ENCODE peak calls at places on chromosomes 4 and X, in six cellular contexts. C is GM12878, Z is K562, X is GM12891, N is HepG2, K is H1. Y is an unnamed sample.
A peak's percentile ranks its signal among the peaks of the same experiment; 100 is the strongest.

GRCh38 chr4:15936495-15936894 is 2.0 kb downstream of the FGFBP1 start:
- DNase-seq in Z (no peak), C (no peak), X (no peak), K (no peak), N (no peak), Y (no peak)

GRCh38 chr4:180557348-180557747 is 1685.9 kb upstream of the TENM3 start:
- DNase-seq in X (no peak), K (no peak), C (no peak), Z (no peak), N (no peak), Y (no peak)

GRCh38 chr4:168440442-168441264 is 39.6 kb downstream of the DDX60L start:
- DNase-seq in Z (no peak), N (no peak), K (no peak), X (no peak), C (peak; percentile 21), Y (no peak)

GRCh38 chr4:76923619-76924357 is 25.8 kb upstream of the SEPTIN11 start:
- DNase-seq in Z (no peak), N (no peak), K (no peak), X (no peak), C (no peak), Y (no peak)

GRCh38 chr4:170047774-170048354 is 21.7 kb upstream of the MFAP3L start:
- DNase-seq in X (no peak), Z (peak; percentile 23), C (no peak), K (no peak), N (peak; percentile 53), Y (no peak)

GRCh38 chrX:120839506-120839905 is 36.2 kb downstream of the CT47B1 start:
- DNase-seq in N (no peak), X (no peak), K (no peak), C (no peak), Z (no peak), Y (no peak)

GRCh38 chr4:34158883-34159282 is 2085.4 kb downstream of the ARAP2 start:
- DNase-seq in C (no peak), K (no peak), X (no peak), Z (no peak), N (no peak), Y (no peak)

GRCh38 chr4:21041708-21042107 is 341.4 kb downstream of the PACRGL start:
- DNase-seq in X (no peak), C (no peak), Z (no peak), N (no peak), K (no peak), Y (no peak)

GRCh38 chr4:20603671-20604313 is 96.5 kb upstream of the PACRGL start:
- DNase-seq in X (no peak), C (no peak), K (no peak), Z (no peak), N (no peak), Y (no peak)

GRCh38 chr4:105622269-105622668 is 69.8 kb downstream of the ARHGEF38 start:
- DNase-seq in K (no peak), X (no peak), N (no peak), C (no peak), Z (no peak), Y (no peak)

GRCh38 chr4:151260526-151260925 is 16.4 kb upstream of the PRSS48 start:
- DNase-seq in N (no peak), K (no peak), Z (no peak), X (no peak), C (no peak), Y (no peak)

GRCh38 chr4:85725727-85726170 is 250.8 kb downstream of the ARHGAP24 start:
- DNase-seq in Z (peak; percentile 10), N (no peak), K (no peak), X (no peak), C (peak; percentile 60), Y (no peak)

GRCh38 chr4:2177443-2178093 is 64.4 kb downstream of the HAUS3 start:
- DNase-seq in X (no peak), C (no peak), N (peak; percentile 8), K (no peak), Z (no peak), Y (no peak)

GRCh38 chrX:134669378-134670098 is 11.3 kb upstream of the PLAC1 start:
- DNase-seq in C (no peak), Z (no peak), X (no peak), N (no peak), K (no peak), Y (no peak)

GRCh38 chrX:22397566-22397965 is 124.9 kb downstream of the CBLL2 start:
- DNase-seq in N (no peak), X (no peak), C (no peak), Z (no peak), K (no peak), Y (no peak)

GRCh38 chrX:21978346-21978745 is 37.8 kb downstream of the SMS start:
- DNase-seq in N (peak; percentile 50), K (no peak), Z (no peak), C (no peak), X (no peak), Y (no peak)

GRCh38 chr4:84379881-84380618 is 119.0 kb downstream of the NKX6-1 start:
- DNase-seq in X (no peak), Z (no peak), K (no peak), N (no peak), C (no peak), Y (no peak)

GRCh38 chrX:46582964-46583363 is 9.4 kb downstream of the CHST7 start:
- DNase-seq in X (no peak), N (no peak), C (no peak), K (no peak), Z (no peak), Y (no peak)

GRCh38 chrX:145609951-145610511 is 207.6 kb upstream of the SLITRK2 start:
- DNase-seq in X (no peak), N (no peak), C (no peak), Z (no peak), K (no peak), Y (no peak)

GRCh38 chr4:159242427-159242826 is 139.5 kb downstream of the RAPGEF2 start:
- DNase-seq in N (no peak), Z (no peak), C (no peak), K (no peak), X (no peak), Y (no peak)

GRCh38 chrX:134244043-134244442 is 7.1 kb downstream of the CCDC160 start:
- DNase-seq in N (no peak), K (no peak), C (no peak), Z (no peak), X (no peak), Y (no peak)

GRCh38 chr4:87530868-87531267 is 1.7 kb upstream of the SPARCL1 start:
- DNase-seq in N (no peak), C (no peak), K (no peak), Z (no peak), X (no peak), Y (no peak)
- TF ChIP-seq POLR2AphosphoS5 in N (no peak), C (no peak), K (no peak), Z (no peak), X (no peak), Y (no peak)

DNA sequence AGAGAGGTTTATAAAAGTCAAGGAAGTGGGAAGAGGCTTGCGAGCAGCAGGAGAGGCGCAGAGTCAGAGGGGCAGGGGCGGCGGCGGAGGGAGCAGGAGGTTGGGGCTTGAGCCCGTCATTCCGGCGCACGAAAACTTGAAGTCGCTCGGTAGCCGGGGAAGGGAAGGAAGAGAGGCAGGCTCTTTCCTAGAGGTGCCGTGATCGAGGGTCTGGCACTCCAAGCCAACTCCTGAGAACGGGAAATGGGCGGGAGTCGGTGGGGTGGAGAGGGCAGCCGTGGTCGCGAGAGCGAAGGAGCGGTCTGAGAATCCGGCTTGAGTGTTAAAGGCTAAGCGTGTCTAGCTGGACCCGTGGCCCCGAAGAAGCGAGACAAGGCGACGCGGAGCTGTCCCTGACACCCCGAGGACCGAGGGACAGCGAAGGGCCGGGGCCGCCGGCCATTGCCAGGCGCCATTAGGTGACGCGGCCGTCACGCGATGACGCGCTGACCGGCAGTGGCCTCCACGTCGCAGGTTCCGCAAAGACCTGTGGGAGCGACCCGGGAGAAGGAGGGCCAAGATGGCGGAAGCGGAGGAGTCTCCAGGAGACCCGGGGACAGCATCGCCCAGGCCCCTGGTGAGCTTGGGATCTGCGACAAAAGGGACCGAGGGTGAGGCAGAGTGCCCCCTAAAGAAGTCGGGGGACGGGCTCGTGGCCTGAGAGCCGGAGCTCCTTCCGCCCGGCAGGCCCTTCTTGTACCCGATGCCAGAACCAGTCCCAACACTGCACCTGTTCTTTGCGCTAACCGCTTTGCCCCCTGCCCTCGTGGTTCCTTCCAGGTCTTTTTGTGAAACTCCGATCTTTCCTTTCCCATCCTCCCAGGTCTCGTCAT is at the start of gene YIPF6:
- DNase-seq in C (no peak), X (peak; percentile 39), N (peak; percentile 55), K (peak; percentile 9), Z (peak; percentile 74), Y (peak; percentile 50)
- TF ChIP-seq POLR2A in C (peak; percentile 97), X (peak; percentile 93), N (peak; percentile 93), K (peak; percentile 84), Z (peak; percentile 97), Y (peak; percentile 96)

DNA sequence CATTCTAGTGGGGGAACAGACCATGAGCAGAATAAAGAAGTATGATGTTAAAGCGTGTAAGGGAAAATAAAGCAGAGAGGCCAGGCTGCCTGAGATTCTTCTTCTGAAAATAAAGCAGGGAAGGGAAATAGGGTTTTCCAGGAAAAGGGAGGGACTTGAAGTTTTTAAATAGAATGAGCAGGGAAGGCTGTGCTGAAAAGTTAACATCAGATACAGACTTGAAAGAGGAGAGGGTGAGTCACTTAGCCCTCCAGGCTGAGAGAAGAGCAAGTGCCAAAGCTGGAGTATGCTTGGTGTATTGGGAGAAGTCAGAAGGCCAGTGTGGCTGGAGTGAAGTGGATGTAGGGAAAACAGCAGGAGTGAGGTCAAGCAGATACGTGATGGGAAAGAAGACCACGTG is 10.0 kb upstream of the PLK4 start:
- DNase-seq in Z (no peak), K (no peak), N (no peak), C (no peak), X (no peak), Y (no peak)
- TF ChIP-seq TAF1 in Z (no peak), K (no peak), N (no peak), C (no peak), X (no peak), Y (no peak)

GRCh38 chrX:18534949-18535348 is 109.5 kb downstream of the CDKL5 start:
- DNase-seq in Z (no peak), X (no peak), K (no peak), N (no peak), C (no peak), Y (no peak)

GRCh38 chrX:18542131-18542530 is 116.7 kb downstream of the CDKL5 start:
- DNase-seq in C (no peak), N (no peak), X (no peak), K (no peak), Z (no peak), Y (no peak)

GRCh38 chrX:18542897-18543296 is 117.5 kb downstream of the CDKL5 start:
- DNase-seq in K (no peak), X (no peak), C (no peak), N (no peak), Z (no peak), Y (no peak)

GRCh38 chrX:18537524-18537923 is 112.1 kb downstream of the CDKL5 start:
- DNase-seq in X (no peak), C (peak; percentile 9), K (no peak), Z (no peak), N (no peak), Y (no peak)

DNA sequence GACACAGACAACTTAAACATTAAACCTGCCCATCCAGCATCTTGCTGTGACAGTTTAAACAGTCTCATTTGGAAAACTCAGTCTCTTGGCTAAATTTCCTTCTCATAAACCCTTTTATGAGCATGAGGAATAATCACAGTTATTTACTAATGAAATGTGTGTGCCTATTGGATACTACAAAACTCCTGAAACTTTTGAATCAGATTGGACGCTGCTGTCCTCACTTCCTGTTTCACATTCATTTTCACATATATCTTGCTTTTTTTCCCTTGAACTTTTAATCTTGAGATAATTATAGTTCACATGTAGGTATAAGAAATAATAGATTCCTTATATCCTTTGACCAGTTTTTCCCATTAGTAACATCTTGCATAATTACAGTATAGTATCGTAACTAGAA is 111.7 kb downstream of the CDKL5 start:
- DNase-seq in Z (no peak), K (no peak), X (no peak), C (no peak), N (no peak), Y (no peak)
- TF ChIP-seq POLR2AphosphoS5 in Z (no peak), K (no peak), X (no peak), C (no peak), N (no peak), Y (no peak)

GRCh38 chrX:71586929-71587328 is 8.7 kb downstream of the GCNA start:
- DNase-seq in Z (no peak), N (peak; percentile 69), K (no peak), X (no peak), C (no peak), Y (no peak)
- TF ChIP-seq POLR2A in Z (no peak), N (no peak), K (no peak), X (no peak), C (no peak), Y (no peak)

Y was measured in GM12892.